ENCODE peak calls at places on chromosomes 6 and 20, in nine cellular contexts. I, B, D, O, M, K, X, P and V are unnamed samples.

GRCh38 chr6:107956586-107957164 is 1.3 kb downstream of the SEC63 start:
- DNase-seq in I (peak), B (no peak), D (peak), O (no peak), M (peak), K (no peak), X (no peak), P (no peak), V (peak)

GRCh38 chr6:107280791-107281190 is 165.5 kb upstream of the BEND3 start:
- DNase-seq in I (no peak), B (no peak), D (no peak), O (no peak), M (no peak), K (no peak), X (no peak), P (no peak), V (no peak)

GRCh38 chr6:108123516-108123929 is 42.3 kb upstream of the NR2E1 start:
- DNase-seq in I (no peak), B (no peak), D (no peak), O (no peak), M (no peak), K (no peak), X (no peak), P (no peak), V (no peak)

GRCh38 chr6:154907293-154907692 is 87.8 kb upstream of the TIAM2 start:
- DNase-seq in I (no peak), B (no peak), D (no peak), O (no peak), M (no peak), K (no peak), X (no peak), P (no peak), V (no peak)

GRCh38 chr6:87914637-87915395 is 132.8 kb upstream of the SPACA1 start:
- DNase-seq in I (no peak), B (no peak), D (peak), O (no peak), M (no peak), K (no peak), X (no peak), P (no peak), V (no peak)

GRCh38 chr6:142915129-142915697 is 29.8 kb downstream of the HIVEP2 start:
- DNase-seq in I (no peak), B (no peak), D (no peak), O (no peak), M (no peak), K (no peak), X (no peak), P (no peak), V (no peak)

GRCh38 chr6:125099211-125100017 is 54.2 kb upstream of the TPD52L1 start:
- DNase-seq in I (peak), B (peak), D (peak), O (peak), M (peak), K (peak), X (peak), P (no peak), V (peak)

GRCh38 chr6:155958550-155958949 is 502.9 kb upstream of the NOX3 start:
- DNase-seq in I (no peak), B (no peak), D (no peak), O (no peak), M (no peak), K (no peak), X (no peak), P (no peak), V (no peak)

GRCh38 chr20:3239026-3239866 is at the start of gene SLC4A11:
- DNase-seq in I (peak), B (peak), D (no peak), O (peak), M (peak), K (no peak), X (peak), P (no peak), V (peak)

GRCh38 chr6:136737343-136738177 is 54.7 kb downstream of the MAP3K5 start:
- DNase-seq in I (no peak), B (no peak), D (no peak), O (no peak), M (no peak), K (no peak), X (no peak), P (no peak), V (peak)